ENCODE peak calls at places on chromosomes 12 and 14, in four cellular contexts. T is lower leg skin, U is HAP-1, Q is sigmoid colon. B is an unnamed sample.

GRCh38 chr12:63978519-63978918 is 134.0 kb downstream of the SRGAP1 start:
- DNase-seq in Q (no peak), U (no peak), T (no peak), B (no peak)

GRCh38 chr12:10708862-10709261 is 14.3 kb downstream of the YBX3 start:
- DNase-seq in Q (no peak), T (no peak), U (no peak), B (no peak)

GRCh38 chr14:34035934-34036250 is 85.0 kb upstream of the EGLN3 start:
- DNase-seq in Q (no peak), T (no peak), U (no peak), B (no peak)

GRCh38 chr12:51863921-51864700 is 15.6 kb upstream of the FIGNL2 start:
- DNase-seq in Q (no peak), T (no peak), U (no peak), B (no peak)

GRCh38 chr12:18576104-18576622 is 161.6 kb downstream of the PLCZ1 start:
- DNase-seq in Q (no peak), U (no peak), T (no peak), B (no peak)

GRCh38 chr14:21498540-21499526 is 12.3 kb downstream of the METTL3 start:
- DNase-seq in U (peak; percentile 58), Q (no peak), T (no peak), B (peak; percentile 63)

GRCh38 chr14:68820999-68821683 is 28.3 kb upstream of the ZFP36L1 start:
- DNase-seq in Q (no peak), T (no peak), U (no peak), B (no peak)

GRCh38 chr12:27911397-27911796 is 61.1 kb downstream of the PTHLH start:
- DNase-seq in Q (no peak), U (no peak), T (no peak), B (no peak)

DNA sequence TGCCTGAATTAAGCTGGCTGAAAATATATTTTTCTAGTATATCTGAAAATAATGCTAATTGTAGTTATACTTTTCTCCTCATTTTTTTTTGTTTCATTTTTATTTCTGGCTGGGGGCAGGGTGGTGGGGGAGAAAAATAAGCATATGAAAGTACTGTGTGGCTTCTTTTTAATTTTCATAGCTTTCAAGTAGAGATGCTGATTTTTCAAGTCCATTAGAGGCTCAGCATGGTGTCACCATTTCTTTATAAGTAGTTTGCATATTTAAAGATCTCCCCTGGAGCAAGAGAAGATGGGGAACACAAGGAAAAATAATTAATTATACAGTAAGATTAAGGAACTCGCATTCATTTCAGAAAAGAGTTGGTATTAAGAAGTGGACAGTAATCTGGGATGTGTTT is 27.1 kb downstream of the TTC8 start:
- DNase-seq in Q (no peak), U (no peak), T (no peak), B (no peak)
- H3K4me3 ChIP-seq in Q (no peak overlapping the region), U (no peak overlapping the region), T (no peak overlapping the region), B (peak overlapping the region; percentile 7)

DNA sequence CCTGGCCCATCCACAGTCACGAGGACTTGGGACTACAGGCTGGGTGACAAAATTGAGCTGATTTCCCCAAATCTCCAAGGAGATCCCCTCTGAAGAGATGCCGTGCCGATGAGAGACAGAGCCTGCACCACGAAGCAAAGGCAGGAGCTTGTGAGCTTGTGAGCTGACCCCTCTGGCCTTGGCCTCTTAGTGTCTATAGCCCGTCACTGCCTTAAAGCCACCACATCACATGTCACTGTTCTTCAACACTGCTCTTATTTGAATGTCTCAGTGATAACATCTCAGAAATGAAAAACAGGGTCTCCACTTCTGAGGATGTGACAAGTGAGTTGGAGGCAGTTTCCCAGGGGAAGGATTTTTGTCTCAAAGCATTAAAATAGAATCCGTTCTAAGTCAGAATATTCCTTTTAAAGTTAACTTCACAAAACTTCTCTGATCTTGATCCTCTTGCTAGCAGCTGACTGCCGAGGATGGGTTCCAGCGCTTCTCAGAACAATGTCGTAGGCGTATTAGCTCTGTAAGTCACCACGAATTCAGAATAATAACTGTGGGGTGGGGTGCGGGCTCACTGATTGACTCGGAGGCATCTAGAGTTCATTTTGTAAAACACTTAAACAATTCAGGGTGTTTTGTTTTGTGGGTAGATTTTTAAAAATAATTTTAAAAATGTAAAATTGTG is 37.5 kb downstream of the CHST11 start:
- DNase-seq in Q (no peak), U (no peak), T (no peak), B (no peak)
- H3K4me3 ChIP-seq in Q (no peak overlapping the region), U (no peak overlapping the region), T (no peak overlapping the region), B (no peak overlapping the region)

GRCh38 chr14:23307146-23307447 is 464 bp downstream of the BCL2L2 start:
- DNase-seq in U (no peak), T (no peak), Q (no peak), B (no peak)

GRCh38 chr14:23307687-23308644 is 1.3 kb downstream of the BCL2L2 start:
- DNase-seq in T (no peak), U (no peak), Q (no peak), B (no peak)

GRCh38 chr14:23310546-23310945 is 3.9 kb downstream of the BCL2L2 start:
- DNase-seq in U (no peak), T (no peak), Q (no peak), B (no peak)

GRCh38 chr14:23306412-23307145 is at the start of gene BCL2L2:
- DNase-seq in Q (peak; percentile 97), T (peak; percentile 93), U (peak; percentile 96), B (no peak)

GRCh38 chr14:23308721-23309445 is 2.2 kb downstream of the BCL2L2 start:
- DNase-seq in T (no peak), U (no peak), Q (no peak), B (no peak)
- H3K4me3 ChIP-seq in T (no peak overlapping the region), U (no peak overlapping the region), Q (no peak overlapping the region), B (no peak overlapping the region)

DNA sequence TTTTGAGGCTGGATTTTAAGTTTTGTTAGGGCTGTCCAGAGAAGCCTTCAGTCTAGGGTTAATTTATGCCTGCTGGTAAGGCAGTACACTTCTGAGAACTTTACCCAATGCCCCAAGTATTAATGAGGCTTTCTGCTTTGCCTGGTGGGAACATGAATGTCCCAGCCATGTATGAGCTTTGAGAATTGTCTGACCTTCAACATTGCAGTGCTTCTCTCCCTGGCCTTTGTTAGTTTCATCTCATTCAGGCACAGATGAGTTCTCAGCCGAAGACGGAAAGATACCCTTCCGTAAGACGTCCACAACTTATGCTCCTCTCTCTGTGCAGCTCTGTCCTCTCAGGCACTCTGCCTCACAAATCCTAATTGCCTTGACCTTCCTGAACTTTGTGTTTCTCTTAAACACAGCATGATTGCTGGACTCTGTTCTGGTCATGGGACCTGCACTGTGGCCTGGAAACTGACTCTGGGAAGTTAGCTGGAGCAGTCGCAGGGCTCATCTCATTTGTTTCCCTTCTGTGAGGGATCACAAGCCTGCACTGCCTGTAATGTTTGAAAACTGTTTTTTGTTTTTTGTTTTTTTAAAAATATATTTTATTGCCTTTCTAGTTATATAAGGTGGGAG is 15.7 kb downstream of the CHPT1 start:
- DNase-seq in T (peak; percentile 67), U (no peak), Q (peak; percentile 72), B (no peak)
- H3K4me3 ChIP-seq in T (no peak overlapping the region), U (no peak overlapping the region), Q (peak overlapping the region; percentile 6), B (no peak overlapping the region)

GRCh38 chr14:53953828-53954550 is 2.6 kb downstream of the BMP4 start:
- DNase-seq in Q (peak; percentile 82), T (peak; percentile 38), U (peak; percentile 52), B (no peak)

GRCh38 chr14:53956427-53957201 is at the start of gene BMP4:
- DNase-seq in T (peak; percentile 89), Q (peak; percentile 95), U (peak; percentile 94), B (no peak)

GRCh38 chr14:53954551-53955233 is 1.9 kb downstream of the BMP4 start:
- DNase-seq in U (peak; percentile 54), Q (peak; percentile 67), T (no peak), B (no peak)

GRCh38 chr14:53955671-53956426 is 776 bp downstream of the BMP4 start:
- DNase-seq in T (peak; percentile 66), Q (peak; percentile 93), U (peak; percentile 65), B (no peak)

DNA sequence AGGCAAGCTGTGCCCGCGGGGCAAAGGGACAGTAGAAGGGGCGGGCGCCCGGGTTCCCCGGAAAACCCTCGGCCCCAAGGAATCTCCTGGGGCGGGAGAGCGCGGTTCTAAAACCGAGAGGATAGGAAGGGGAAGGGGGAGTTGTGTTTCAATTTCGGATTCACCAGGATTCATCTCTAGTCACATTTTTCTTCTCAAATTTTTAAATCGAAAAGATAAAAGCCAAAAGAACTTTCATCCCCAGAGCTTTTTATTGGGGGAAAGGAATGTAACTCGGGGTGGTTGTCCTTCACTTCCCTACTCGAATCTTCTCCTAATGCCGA is 1.4 kb downstream of the BMP4 start:
- DNase-seq in T (no peak), U (no peak), Q (no peak), B (no peak)
- H3K4me3 ChIP-seq in T (peak overlapping the region; percentile 34), U (peak overlapping the region; percentile 43), Q (peak overlapping the region; percentile 66), B (peak overlapping the region; percentile 77)

GRCh38 chr14:78491015-78491414 is 320.8 kb downstream of the NRXN3 start:
- DNase-seq in T (no peak), Q (no peak), U (no peak), B (no peak)

GRCh38 chr14:78484002-78484401 is 313.8 kb downstream of the NRXN3 start:
- DNase-seq in U (no peak), T (no peak), Q (no peak), B (no peak)

GRCh38 chr14:78486621-78487020 is 316.4 kb downstream of the NRXN3 start:
- DNase-seq in Q (no peak), T (no peak), U (no peak), B (no peak)

GRCh38 chr14:78486081-78486480 is 315.9 kb downstream of the NRXN3 start:
- DNase-seq in Q (no peak), U (no peak), T (no peak), B (no peak)
- H3K4me3 ChIP-seq in Q (no peak overlapping the region), U (no peak overlapping the region), T (no peak overlapping the region), B (no peak overlapping the region)

GRCh38 chr12:54128466-54128865 is 60.3 kb downstream of the SMUG1 start:
- DNase-seq in T (no peak), Q (no peak), U (no peak), B (no peak)

GRCh38 chr12:54126696-54127537 is 61.9 kb downstream of the SMUG1 start:
- DNase-seq in Q (peak; percentile 88), T (peak; percentile 79), U (peak; percentile 35), B (no peak)

GRCh38 chr12:54127538-54128259 is 61.1 kb downstream of the SMUG1 start:
- DNase-seq in Q (no peak), U (no peak), T (no peak), B (no peak)

GRCh38 chr12:54129028-54129903 is 59.5 kb downstream of the SMUG1 start:
- DNase-seq in U (no peak), T (no peak), Q (no peak), B (no peak)

DNA sequence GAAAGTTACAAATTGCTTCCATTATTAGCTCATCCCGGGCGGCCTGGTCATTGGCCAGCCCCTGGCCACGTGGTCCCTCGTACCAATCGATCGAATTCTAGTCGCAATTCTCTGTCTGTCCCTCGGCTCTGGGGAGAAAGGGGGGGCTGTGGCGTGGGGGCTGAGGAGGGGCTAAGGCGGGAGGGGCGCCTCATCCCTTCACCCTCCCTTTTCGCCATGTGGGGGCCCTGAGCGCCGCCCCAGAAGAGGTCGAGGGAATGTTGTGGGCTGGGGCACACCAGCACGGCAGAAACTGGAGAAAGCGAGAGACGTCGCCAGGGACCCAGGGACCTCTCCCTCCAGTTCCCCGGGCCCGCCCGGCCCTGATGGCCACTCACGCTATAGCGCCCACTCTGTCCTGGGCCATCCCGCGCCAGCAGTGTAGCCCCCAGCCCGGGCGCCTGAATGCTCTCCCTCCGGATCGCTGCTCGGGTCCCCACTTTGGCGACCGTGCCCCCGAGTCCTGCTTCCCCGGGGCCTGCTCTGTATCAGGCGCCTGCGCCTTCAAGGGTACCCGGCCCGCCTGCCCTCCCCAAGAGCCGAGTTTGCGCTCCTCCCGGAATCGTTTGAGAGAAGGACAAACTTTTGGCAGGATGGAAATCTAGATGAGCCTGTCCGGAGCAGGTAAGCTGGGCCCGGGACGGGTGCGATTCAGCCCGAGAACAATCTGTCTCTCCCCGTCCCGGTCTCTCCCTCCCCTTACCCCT is 62.7 kb downstream of the SMUG1 start:
- DNase-seq in U (no peak), Q (peak; percentile 80), T (peak; percentile 59), B (no peak)
- H3K4me3 ChIP-seq in U (peak overlapping the region; percentile 17), Q (peak overlapping the region; percentile 65), T (peak overlapping the region; percentile 68), B (peak overlapping the region; percentile 63)

GRCh38 chr14:51847489-51847796 is 13.0 kb upstream of the GNG2 start:
- DNase-seq in T (no peak), Q (no peak), U (no peak), B (no peak)
- H3K4me3 ChIP-seq in T (no peak overlapping the region), Q (no peak overlapping the region), U (no peak overlapping the region), B (no peak overlapping the region)